ENCODE peak calls at places on chromosome 1, in four cellular contexts. Q is mammary epithelial cell, D is GM23338, F is K562. W is an unnamed sample. For H3K79me2, the result is how much of the 10 kb centered on the place peaks cover.

GRCh38 chr1:228463559-228464455 is 23.4 kb upstream of the RNF187 start:
- DNase-seq in D (peak), F (peak), Q (no peak), W (peak)

GRCh38 chr1:52571783-52572182 is 18.9 kb upstream of the TUT4 start:
- DNase-seq in Q (no peak), D (peak), F (peak), W (no peak)

GRCh38 chr1:22673486-22674409 is 20.7 kb downstream of the C1QB start:
- DNase-seq in F (peak), Q (peak), D (peak), W (peak)

GRCh38 chr1:113860891-113861290 is 10.6 kb downstream of the PTPN22 start:
- DNase-seq in F (no peak), D (no peak), Q (peak), W (no peak)

GRCh38 chr1:207050428-207050767 is 610 bp downstream of the YOD1 start:
- DNase-seq in F (no peak), D (peak), Q (no peak), W (no peak)

GRCh38 chr1:155277896-155278688 is 829 bp downstream of the HCN3 start:
- DNase-seq in Q (peak), D (peak), F (peak), W (peak)

GRCh38 chr1:113147073-113147625 is 74.2 kb downstream of the LRIG2 start:
- DNase-seq in F (no peak), D (no peak), Q (no peak), W (no peak)

GRCh38 chr1:157105988-157106812 is 6.6 kb upstream of the ETV3L start:
- DNase-seq in Q (peak), F (no peak), D (no peak), W (peak)

GRCh38 chr1:68173283-68174172 is 58.8 kb downstream of the WLS start:
- DNase-seq in Q (no peak), D (no peak), F (no peak), W (no peak)

GRCh38 chr1:10765734-10766478 is 30.5 kb downstream of the CASZ1 start:
- DNase-seq in F (no peak), Q (peak), D (no peak), W (no peak)

GRCh38 chr1:226908913-226909312 is 31.2 kb upstream of the COQ8A start:
- DNase-seq in Q (no peak), F (no peak), D (peak), W (no peak)

GRCh38 chr1:99613716-99614115 is 32.2 kb upstream of the PALMD start:
- DNase-seq in Q (no peak), D (no peak), F (no peak), W (no peak)

GRCh38 chr1:109761227-109762038 is 2.3 kb downstream of the EPS8L3 start:
- DNase-seq in D (no peak), F (no peak), Q (no peak), W (no peak)

GRCh38 chr1:150613061-150613920 is 16.1 kb downstream of the ENSA start:
- DNase-seq in Q (peak), D (no peak), F (peak), W (peak)

GRCh38 chr1:75796376-75797272 is at the start of gene MSH4:
- DNase-seq in F (peak), Q (no peak), D (peak), W (no peak)

GRCh38 chr1:176174108-176174507 is 33.0 kb downstream of the COP1 start:
- DNase-seq in Q (peak), D (no peak), F (no peak), W (no peak)

GRCh38 chr1:220298470-220298869 is 26.2 kb upstream of the RAB3GAP2 start:
- DNase-seq in Q (no peak), F (no peak), D (peak), W (no peak)

GRCh38 chr1:150621497-150622113 is 7.8 kb downstream of the ENSA start:
- DNase-seq in Q (no peak), D (peak), F (peak), W (peak)

GRCh38 chr1:234851450-234852438 is 241.8 kb upstream of the IRF2BP2 start:
- DNase-seq in F (no peak), D (peak), Q (no peak), W (no peak)

GRCh38 chr1:247119600-247120407 is 15.6 kb upstream of the ZNF669 start:
- DNase-seq in Q (no peak), D (no peak), F (no peak), W (no peak)

GRCh38 chr1:112625696-112626095 is 6.1 kb downstream of the CAPZA1 start:
- DNase-seq in F (peak), D (no peak), Q (peak), W (peak)

GRCh38 chr1:22773981-22774471 is 63.4 kb downstream of the EPHB2 start:
- DNase-seq in D (no peak), F (no peak), Q (no peak), W (no peak)

GRCh38 chr1:155479205-155479604 is 83.4 kb downstream of the ASH1L start:
- DNase-seq in D (no peak), Q (peak), F (no peak), W (no peak)

GRCh38 chr1:94887603-94888171 is 39.2 kb downstream of the CNN3 start:
- DNase-seq in F (no peak), D (peak), Q (no peak), W (no peak)

GRCh38 chr1:232421143-232421796 is 208.7 kb downstream of the SIPA1L2 start:
- DNase-seq in F (no peak), Q (no peak), D (no peak), W (no peak)

GRCh38 chr1:36472656-36473055 is 8.5 kb upstream of the MRPS15 start:
- DNase-seq in D (no peak), Q (no peak), F (no peak), W (no peak)

GRCh38 chr1:198157847-198158765 is 1.3 kb downstream of the NEK7 start:
- DNase-seq in D (peak), F (no peak), Q (peak), W (peak)

GRCh38 chr1:169584483-169585144 is 1.7 kb downstream of the F5 start:
- DNase-seq in D (no peak), F (no peak), Q (peak), W (no peak)

GRCh38 chr1:217193151-217193550 is 437.7 kb downstream of the GPATCH2 start:
- DNase-seq in Q (peak), D (no peak), F (no peak), W (no peak)

GRCh38 chr1:67211589-67212563 is 45.6 kb downstream of the IL23R start:
- DNase-seq in F (no peak), Q (no peak), D (peak), W (peak)

GRCh38 chr1:234544094-234544579 is 65.2 kb upstream of the TARBP1 start:
- DNase-seq in D (no peak), F (peak), Q (peak), W (peak)

GRCh38 chr1:208136459-208137143 is 107.6 kb downstream of the PLXNA2 start:
- DNase-seq in F (no peak), D (no peak), Q (no peak), W (no peak)

GRCh38 chr1:2372551-2373490 is 18.5 kb downstream of the MORN1 start:
- DNase-seq in D (no peak), Q (peak), F (no peak), W (no peak)

GRCh38 chr1:34373912-34374311 is 197.2 kb downstream of the C1orf94 start:
- DNase-seq in F (no peak), Q (no peak), D (no peak), W (no peak)

GRCh38 chr1:63779338-63779819 is 5.6 kb downstream of the ROR1 start:
- DNase-seq in D (peak), F (no peak), Q (no peak), W (peak)

GRCh38 chr1:210598135-210598652 is 269.5 kb downstream of the HHAT start:
- DNase-seq in Q (peak), F (no peak), D (no peak), W (peak)

GRCh38 chr1:53206735-53207379 is 10.2 kb downstream of the CPT2 start:
- DNase-seq in D (no peak), F (no peak), Q (no peak), W (no peak)

DNA sequence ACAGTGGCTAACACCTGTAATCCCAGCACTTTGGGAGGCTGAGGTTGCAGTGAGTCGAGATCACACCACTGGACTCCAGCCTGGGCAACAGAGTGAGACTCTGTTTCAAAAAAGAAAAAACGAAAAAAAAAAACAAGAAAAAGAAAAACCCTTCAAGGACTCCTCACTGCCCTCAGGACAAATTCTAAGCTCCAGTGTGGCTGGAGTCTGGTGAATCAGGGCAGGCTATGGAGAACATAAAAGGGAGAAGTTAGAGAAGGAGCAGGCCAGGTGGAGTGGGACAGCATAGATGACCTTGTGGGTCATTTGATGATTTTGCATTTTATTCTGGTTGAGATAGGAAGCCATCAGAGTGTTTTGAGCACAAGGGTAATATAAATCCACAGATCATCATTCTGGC is 12.5 kb upstream of the UAP1 start:
- DNase-seq in D (no peak), Q (no peak), F (no peak), W (no peak)
- H2AFZ ChIP-seq in D (no peak), Q (peak), F (no peak), W (no peak)

DNA sequence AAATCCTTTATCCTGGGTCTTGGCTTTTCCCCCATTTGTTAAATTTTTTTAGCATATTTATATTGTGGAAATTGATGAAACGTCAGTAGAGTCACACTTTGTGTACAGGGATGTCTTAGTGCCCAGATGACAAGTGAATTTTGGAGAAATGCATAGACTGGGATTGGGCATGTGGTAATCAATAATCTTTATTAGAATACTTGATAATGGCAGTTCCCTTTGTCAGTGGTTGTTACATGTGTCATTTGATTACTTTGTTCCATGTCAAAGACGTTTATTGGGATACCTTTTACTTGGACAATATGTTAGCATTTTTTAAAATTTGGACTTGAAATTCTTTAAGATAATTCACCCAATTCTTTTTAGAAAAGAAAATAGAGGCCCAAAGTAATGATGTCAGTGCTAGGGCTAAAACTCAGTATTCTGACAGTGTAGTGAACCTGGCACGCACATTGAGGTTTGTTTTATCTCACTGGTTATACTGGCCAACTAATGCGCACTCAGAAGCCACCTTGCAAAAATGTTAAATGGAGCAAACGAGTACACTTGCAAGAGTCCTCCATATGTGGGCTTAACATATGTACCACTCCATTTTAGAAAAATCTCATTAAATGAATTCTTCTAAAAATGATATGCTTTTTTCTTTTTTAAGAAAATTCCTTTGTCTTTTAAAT is 9.2 kb downstream of the PRPF38B start:
- DNase-seq in D (no peak), F (no peak), Q (no peak), W (no peak)
- H3K79me2 ChIP-seq in D (under half), F (under half), Q (under half), W (under half)

DNA sequence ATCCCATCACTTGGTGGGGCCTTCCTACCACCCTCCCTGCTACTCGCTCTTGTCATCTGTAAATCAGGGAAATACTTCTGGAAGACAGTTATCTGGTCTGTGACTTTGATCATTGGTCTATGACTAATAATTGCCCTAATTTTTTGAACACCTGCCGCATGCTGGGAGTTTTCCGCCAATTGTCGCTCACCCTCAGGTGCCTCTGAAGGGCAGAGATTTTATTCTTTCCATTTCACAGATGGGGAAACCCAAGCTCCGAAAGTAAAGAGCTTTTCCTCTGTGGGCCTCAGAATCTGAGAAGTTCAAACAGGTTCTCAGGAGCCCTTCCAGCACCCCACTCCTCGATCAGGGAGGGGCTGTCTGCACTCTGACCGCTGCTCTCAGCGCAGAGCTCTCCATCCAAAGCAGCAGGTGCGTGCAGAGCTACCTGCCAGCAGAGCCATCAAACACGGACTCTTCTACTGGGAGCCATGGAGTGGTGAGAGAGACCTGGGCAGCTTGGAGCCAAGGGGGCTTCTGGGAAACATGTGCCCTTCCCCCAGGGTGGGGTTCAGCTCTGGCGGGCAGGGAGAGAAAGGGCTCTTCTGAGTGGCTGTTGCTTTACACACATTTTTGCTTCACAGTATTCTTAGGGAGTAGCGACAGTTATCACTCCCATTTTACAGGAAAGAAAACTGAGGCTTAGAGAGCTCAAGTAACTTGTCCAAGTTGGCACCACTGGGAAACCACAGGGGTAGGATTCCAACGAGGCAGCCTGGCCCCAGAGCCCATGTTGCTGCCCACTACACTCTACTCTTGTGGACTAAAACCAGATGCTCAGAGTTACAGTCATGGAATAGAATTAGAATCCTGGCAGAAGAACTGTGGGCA is 5.8 kb upstream of the RUNX3 start:
- DNase-seq in D (no peak), F (no peak), Q (no peak), W (no peak)
- TF ChIP-seq EZH2 in D (no peak), F (no peak), Q (no peak), W (no peak)

DNA sequence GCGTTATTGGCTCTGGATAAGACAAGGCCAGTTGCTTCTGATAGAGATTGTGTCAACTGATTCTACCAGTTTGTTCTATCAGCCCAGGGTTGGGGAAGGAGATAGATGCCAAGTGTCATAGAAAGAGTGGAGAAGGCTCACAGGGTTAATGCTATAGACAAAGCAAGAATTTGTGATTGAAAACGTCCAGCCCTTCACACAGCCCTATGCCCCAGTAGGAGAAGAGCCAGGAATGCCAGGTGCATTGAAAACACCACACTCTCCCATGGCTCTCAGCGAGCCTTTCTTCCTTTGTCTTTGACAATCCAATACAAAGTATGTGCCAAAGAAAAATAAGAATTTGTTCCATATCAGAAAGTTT is 505.0 kb downstream of the PLPP3 start:
- DNase-seq in Q (no peak), F (no peak), D (no peak), W (no peak)
- H2AFZ ChIP-seq in Q (peak), F (no peak), D (no peak), W (no peak)

GRCh38 chr1:201708691-201709090 is 120.3 kb upstream of the IPO9 start:
- DNase-seq in D (no peak), Q (no peak), F (no peak), W (no peak)
- H3K79me2 ChIP-seq in D (under half), Q (under half), F (under half), W (under half)

GRCh38 chr1:47438321-47439150 is 692 bp downstream of the FOXD2 start:
- DNase-seq in F (peak), Q (no peak), D (peak), W (no peak)

GRCh38 chr1:47437518-47438320 is at the start of gene FOXD2:
- DNase-seq in D (peak), F (peak), Q (peak), W (peak)

GRCh38 chr1:47436304-47436978 is 1.4 kb upstream of the FOXD2 start:
- DNase-seq in F (peak), D (peak), Q (peak), W (peak)

GRCh38 chr1:47435506-47436303 is 2.1 kb upstream of the FOXD2 start:
- DNase-seq in Q (no peak), F (no peak), D (no peak), W (no peak)

GRCh38 chr1:47436979-47437517 is 796 bp upstream of the FOXD2 start:
- DNase-seq in Q (peak), F (no peak), D (peak), W (no peak)
- TF ChIP-seq EZH2 in Q (no peak), F (no peak), D (peak), W (no peak)

W was measured in hepatocyte.